ENCODE peak calls at places on chromosomes 16 and 17, in four cellular contexts. S is KG1, O is activated T-cell treated with anti-CD3 and anti-CD28 coated beads for 1 hour, L is iPS DF 6.9. R is an unnamed sample.

GRCh38 chr17:7404737-7405412 is 978 bp upstream of the TMEM256 start:
- DNase-seq in O (no peak), S (no peak), L (no peak), R (no peak)

GRCh38 chr16:17225551-17225950 is 245.2 kb downstream of the XYLT1 start:
- DNase-seq in S (no peak), O (no peak), L (no peak), R (no peak)

GRCh38 chr16:57592591-57593003 is 35.8 kb upstream of the ADGRG1 start:
- DNase-seq in O (peak), L (no peak), S (peak), R (peak)

GRCh38 chr16:24858219-24859041 is 12.7 kb downstream of the SLC5A11 start:
- DNase-seq in O (peak), S (peak), L (peak), R (peak)

GRCh38 chr17:9173386-9173983 is 152.2 kb downstream of the NTN1 start:
- DNase-seq in O (no peak), S (no peak), L (no peak), R (no peak)

GRCh38 chr16:30449116-30449435 is 3.4 kb upstream of the SEPHS2 start:
- DNase-seq in O (no peak), S (no peak), L (no peak), R (no peak)

GRCh38 chr16:78551487-78552085 is 452.1 kb downstream of the WWOX start:
- DNase-seq in S (no peak), O (no peak), L (no peak), R (no peak)

GRCh38 chr16:82059983-82060421 is 24.9 kb downstream of the HSD17B2 start:
- DNase-seq in O (no peak), L (no peak), S (no peak), R (no peak)

GRCh38 chr17:47184671-47185070 is 4.4 kb downstream of the CDC27 start:
- DNase-seq in O (no peak), L (no peak), S (no peak), R (no peak)

GRCh38 chr16:23452221-23452571 is 793 bp downstream of the COG7 start:
- DNase-seq in S (no peak), O (no peak), L (no peak), R (no peak)

GRCh38 chr17:78883533-78884131 is 19.4 kb downstream of the CEP295NL start:
- DNase-seq in L (no peak), S (no peak), O (no peak), R (no peak)

GRCh38 chr17:13073013-13073412 is 55.2 kb upstream of the ELAC2 start:
- DNase-seq in O (no peak), S (no peak), L (no peak), R (no peak)

GRCh38 chr17:44759096-44759915 is 518 bp downstream of the ADAM11 start:
- DNase-seq in S (no peak), L (no peak), O (no peak), R (no peak)

GRCh38 chr16:20073203-20074088 is at the start of gene GPR139:
- DNase-seq in L (no peak), S (no peak), O (no peak), R (no peak)

GRCh38 chr17:76139801-76140660 is 1.0 kb downstream of the FOXJ1 start:
- DNase-seq in L (no peak), S (no peak), O (no peak), R (no peak)

GRCh38 chr16:89155184-89155679 is 16.3 kb upstream of the CDH15 start:
- DNase-seq in S (no peak), L (no peak), O (no peak), R (no peak)

GRCh38 chr17:3891626-3892094 is 1.2 kb downstream of the CAMKK1 start:
- DNase-seq in S (no peak), L (no peak), O (no peak), R (no peak)

GRCh38 chr16:28495098-28495793 is 803 bp downstream of the APOBR start:
- DNase-seq in L (no peak), O (no peak), S (no peak), R (no peak)

GRCh38 chr17:21233581-21234337 is 19.5 kb downstream of the NATD1 start:
- DNase-seq in S (no peak), L (no peak), O (no peak), R (no peak)

GRCh38 chr16:88050952-88051660 is 99.9 kb downstream of the BANP start:
- DNase-seq in L (no peak), O (no peak), S (no peak), R (no peak)

GRCh38 chr17:34616148-34616547 is 36.8 kb downstream of the TMEM132E start:
- DNase-seq in L (no peak), S (no peak), O (no peak), R (no peak)

GRCh38 chr16:11405331-11406176 is 60.3 kb downstream of the RMI2 start:
- DNase-seq in L (no peak), O (peak), S (peak), R (no peak)

GRCh38 chr17:28811594-28812135 is 30.9 kb downstream of the FAM222B start:
- DNase-seq in S (no peak), L (no peak), O (no peak), R (peak)

GRCh38 chr17:45121055-45121454 is 11.3 kb downstream of the PLCD3 start:
- DNase-seq in O (no peak), S (no peak), L (no peak), R (no peak)

GRCh38 chr17:42679001-42679491 is 2.3 kb upstream of the PLEKHH3 start:
- DNase-seq in O (no peak), L (no peak), S (no peak), R (no peak)

GRCh38 chr16:471353-472198 is 46.1 kb downstream of the RAB11FIP3 start:
- DNase-seq in O (no peak), L (peak), S (no peak), R (no peak)

GRCh38 chr17:72421128-72422092 is 300.6 kb downstream of the SOX9 start:
- DNase-seq in O (no peak), S (peak), L (no peak), R (peak)

GRCh38 chr17:60229189-60229802 is 79.5 kb downstream of the CA4 start:
- DNase-seq in O (no peak), S (no peak), L (no peak), R (peak)

GRCh38 chr16:58111331-58111627 is 17.9 kb downstream of the CFAP20 start:
- DNase-seq in S (no peak), O (no peak), L (no peak), R (no peak)

GRCh38 chr16:49932449-49932848 is 76.5 kb upstream of the ZNF423 start:
- DNase-seq in S (no peak), L (no peak), O (no peak), R (no peak)

GRCh38 chr16:58515871-58516767 is 802 bp downstream of the SETD6 start:
- DNase-seq in S (no peak), L (no peak), O (no peak), R (peak)

GRCh38 chr16:75710344-75710743 is 9.1 kb upstream of the DUXB start:
- DNase-seq in L (no peak), O (no peak), S (no peak), R (no peak)

GRCh38 chr16:72300892-72301291 is 128.9 kb upstream of the PMFBP1 start:
- DNase-seq in O (no peak), S (no peak), L (no peak), R (no peak)

GRCh38 chr17:66540131-66540781 is 237.8 kb downstream of the PRKCA start:
- DNase-seq in L (no peak), S (no peak), O (no peak), R (peak)

GRCh38 chr17:74632597-74632996 is 9.1 kb upstream of the CD300E start:
- DNase-seq in S (no peak), O (no peak), L (no peak), R (no peak)

GRCh38 chr16:747978-748746 is 7.4 kb upstream of the CIAO3 start:
- DNase-seq in L (no peak), S (no peak), O (no peak), R (no peak)

R was measured in Kasumi-1.